ENCODE peak calls at places on chromosomes 5 and 9, in seven cellular contexts. One of them, this sample, is unnamed.

GRCh38 chr9:20319641-20320337 is 302.5 kb downstream of the MLLT3 start:
- DNase-seq in GM23338: no peak
- DNase-seq in cardiac fibroblast: peak; percentile 68
- DNase-seq in stimulated activated CD8-positive, alpha-beta memory T cell treated with anti-CD3 and anti-CD28 coated beads, Interleukin-15, amount 100 ng/mL, for 48 hours: no peak
- DNase-seq in activated naive CD4-positive, alpha-beta T cell treated with Interleukin-2 at 50 U/mL for 16 hours: no peak
- DNase-seq in MCF 10A: peak; percentile 53
- DNase-seq in brain microvascular endothelial cell: no peak
- DNase-seq in this sample: no peak

GRCh38 chr9:71812385-71812784 is 44.1 kb upstream of the CEMIP2 start:
- DNase-seq in GM23338: no peak
- DNase-seq in cardiac fibroblast: peak; percentile 61
- DNase-seq in stimulated activated CD8-positive, alpha-beta memory T cell treated with anti-CD3 and anti-CD28 coated beads, Interleukin-15, amount 100 ng/mL, for 48 hours: no peak
- DNase-seq in activated naive CD4-positive, alpha-beta T cell treated with Interleukin-2 at 50 U/mL for 16 hours: no peak
- DNase-seq in MCF 10A: no peak
- DNase-seq in brain microvascular endothelial cell: no peak
- DNase-seq in this sample: peak; percentile 76

GRCh38 chr5:56078675-56079500 is 84.1 kb upstream of the IL6ST start:
- DNase-seq in GM23338: no peak
- DNase-seq in cardiac fibroblast: peak; percentile 68
- DNase-seq in stimulated activated CD8-positive, alpha-beta memory T cell treated with anti-CD3 and anti-CD28 coated beads, Interleukin-15, amount 100 ng/mL, for 48 hours: no peak
- DNase-seq in activated naive CD4-positive, alpha-beta T cell treated with Interleukin-2 at 50 U/mL for 16 hours: no peak
- DNase-seq in MCF 10A: peak; percentile 80
- DNase-seq in brain microvascular endothelial cell: no peak
- DNase-seq in this sample: no peak

GRCh38 chr9:16417101-16417500 is 453.4 kb downstream of the BNC2 start:
- DNase-seq in GM23338: no peak
- DNase-seq in cardiac fibroblast: peak; percentile 96
- DNase-seq in stimulated activated CD8-positive, alpha-beta memory T cell treated with anti-CD3 and anti-CD28 coated beads, Interleukin-15, amount 100 ng/mL, for 48 hours: no peak
- DNase-seq in activated naive CD4-positive, alpha-beta T cell treated with Interleukin-2 at 50 U/mL for 16 hours: no peak
- DNase-seq in MCF 10A: peak; percentile 71
- DNase-seq in brain microvascular endothelial cell: peak; percentile 89
- DNase-seq in this sample: no peak

GRCh38 chr5:170597109-170597741 is 93.4 kb downstream of the KCNIP1 start:
- DNase-seq in GM23338: no peak
- DNase-seq in cardiac fibroblast: peak; percentile 72
- DNase-seq in stimulated activated CD8-positive, alpha-beta memory T cell treated with anti-CD3 and anti-CD28 coated beads, Interleukin-15, amount 100 ng/mL, for 48 hours: peak; percentile 66
- DNase-seq in activated naive CD4-positive, alpha-beta T cell treated with Interleukin-2 at 50 U/mL for 16 hours: peak; percentile 12
- DNase-seq in MCF 10A: peak; percentile 72
- DNase-seq in brain microvascular endothelial cell: peak; percentile 65
- DNase-seq in this sample: no peak

GRCh38 chr5:162995568-162995967 is 441.8 kb upstream of the CCNG1 start:
- DNase-seq in GM23338: no peak
- DNase-seq in cardiac fibroblast: no peak
- DNase-seq in stimulated activated CD8-positive, alpha-beta memory T cell treated with anti-CD3 and anti-CD28 coated beads, Interleukin-15, amount 100 ng/mL, for 48 hours: no peak
- DNase-seq in activated naive CD4-positive, alpha-beta T cell treated with Interleukin-2 at 50 U/mL for 16 hours: no peak
- DNase-seq in MCF 10A: no peak
- DNase-seq in brain microvascular endothelial cell: no peak
- DNase-seq in this sample: no peak

GRCh38 chr9:114366334-114367128 is 21.3 kb downstream of the AKNA start:
- DNase-seq in GM23338: no peak
- DNase-seq in cardiac fibroblast: peak; percentile 82
- DNase-seq in stimulated activated CD8-positive, alpha-beta memory T cell treated with anti-CD3 and anti-CD28 coated beads, Interleukin-15, amount 100 ng/mL, for 48 hours: no peak
- DNase-seq in activated naive CD4-positive, alpha-beta T cell treated with Interleukin-2 at 50 U/mL for 16 hours: peak; percentile 42
- DNase-seq in MCF 10A: peak; percentile 70
- DNase-seq in brain microvascular endothelial cell: peak; percentile 73
- DNase-seq in this sample: no peak

GRCh38 chr9:119859128-119859527 is 489.9 kb upstream of the BRINP1 start:
- DNase-seq in GM23338: no peak
- DNase-seq in cardiac fibroblast: no peak
- DNase-seq in stimulated activated CD8-positive, alpha-beta memory T cell treated with anti-CD3 and anti-CD28 coated beads, Interleukin-15, amount 100 ng/mL, for 48 hours: no peak
- DNase-seq in activated naive CD4-positive, alpha-beta T cell treated with Interleukin-2 at 50 U/mL for 16 hours: no peak
- DNase-seq in MCF 10A: no peak
- DNase-seq in brain microvascular endothelial cell: no peak
- DNase-seq in this sample: no peak

GRCh38 chr5:132054031-132054696 is 6.3 kb upstream of the IL3 start:
- DNase-seq in GM23338: no peak
- DNase-seq in cardiac fibroblast: no peak
- DNase-seq in stimulated activated CD8-positive, alpha-beta memory T cell treated with anti-CD3 and anti-CD28 coated beads, Interleukin-15, amount 100 ng/mL, for 48 hours: no peak
- DNase-seq in activated naive CD4-positive, alpha-beta T cell treated with Interleukin-2 at 50 U/mL for 16 hours: no peak
- DNase-seq in MCF 10A: no peak
- DNase-seq in brain microvascular endothelial cell: no peak
- DNase-seq in this sample: no peak

GRCh38 chr5:52356311-52356918 is 431.3 kb upstream of the ITGA1 start:
- DNase-seq in GM23338: peak; percentile 59
- DNase-seq in cardiac fibroblast: peak; percentile 28
- DNase-seq in stimulated activated CD8-positive, alpha-beta memory T cell treated with anti-CD3 and anti-CD28 coated beads, Interleukin-15, amount 100 ng/mL, for 48 hours: no peak
- DNase-seq in activated naive CD4-positive, alpha-beta T cell treated with Interleukin-2 at 50 U/mL for 16 hours: no peak
- DNase-seq in MCF 10A: peak; percentile 31
- DNase-seq in brain microvascular endothelial cell: no peak
- DNase-seq in this sample: no peak

GRCh38 chr9:89923961-89924504 is 319.2 kb downstream of the GADD45G start:
- DNase-seq in GM23338: peak; percentile 6
- DNase-seq in cardiac fibroblast: no peak
- DNase-seq in stimulated activated CD8-positive, alpha-beta memory T cell treated with anti-CD3 and anti-CD28 coated beads, Interleukin-15, amount 100 ng/mL, for 48 hours: peak; percentile 64
- DNase-seq in activated naive CD4-positive, alpha-beta T cell treated with Interleukin-2 at 50 U/mL for 16 hours: peak; percentile 70
- DNase-seq in MCF 10A: peak; percentile 8
- DNase-seq in brain microvascular endothelial cell: no peak
- DNase-seq in this sample: no peak

GRCh38 chr5:173547579-173547978 is 68.9 kb downstream of the BOD1 start:
- DNase-seq in GM23338: no peak
- DNase-seq in cardiac fibroblast: peak; percentile 41
- DNase-seq in stimulated activated CD8-positive, alpha-beta memory T cell treated with anti-CD3 and anti-CD28 coated beads, Interleukin-15, amount 100 ng/mL, for 48 hours: no peak
- DNase-seq in activated naive CD4-positive, alpha-beta T cell treated with Interleukin-2 at 50 U/mL for 16 hours: no peak
- DNase-seq in MCF 10A: peak; percentile 22
- DNase-seq in brain microvascular endothelial cell: peak; percentile 27
- DNase-seq in this sample: no peak

GRCh38 chr5:178058321-178059012 is 54.9 kb upstream of the N4BP3 start:
- DNase-seq in GM23338: no peak
- DNase-seq in cardiac fibroblast: no peak
- DNase-seq in stimulated activated CD8-positive, alpha-beta memory T cell treated with anti-CD3 and anti-CD28 coated beads, Interleukin-15, amount 100 ng/mL, for 48 hours: no peak
- DNase-seq in activated naive CD4-positive, alpha-beta T cell treated with Interleukin-2 at 50 U/mL for 16 hours: no peak
- DNase-seq in MCF 10A: no peak
- DNase-seq in brain microvascular endothelial cell: no peak
- DNase-seq in this sample: no peak

GRCh38 chr5:68251386-68251785 is 35.8 kb downstream of the PIK3R1 start:
- DNase-seq in GM23338: no peak
- DNase-seq in cardiac fibroblast: peak; percentile 48
- DNase-seq in stimulated activated CD8-positive, alpha-beta memory T cell treated with anti-CD3 and anti-CD28 coated beads, Interleukin-15, amount 100 ng/mL, for 48 hours: peak; percentile 41
- DNase-seq in activated naive CD4-positive, alpha-beta T cell treated with Interleukin-2 at 50 U/mL for 16 hours: peak; percentile 65
- DNase-seq in MCF 10A: peak; percentile 43
- DNase-seq in brain microvascular endothelial cell: no peak
- DNase-seq in this sample: no peak

GRCh38 chr9:98310752-98311392 is 55.4 kb upstream of the TBC1D2 start:
- DNase-seq in GM23338: no peak
- DNase-seq in cardiac fibroblast: peak; percentile 31
- DNase-seq in stimulated activated CD8-positive, alpha-beta memory T cell treated with anti-CD3 and anti-CD28 coated beads, Interleukin-15, amount 100 ng/mL, for 48 hours: no peak
- DNase-seq in activated naive CD4-positive, alpha-beta T cell treated with Interleukin-2 at 50 U/mL for 16 hours: no peak
- DNase-seq in MCF 10A: no peak
- DNase-seq in brain microvascular endothelial cell: peak; percentile 34
- DNase-seq in this sample: no peak

GRCh38 chr5:30749971-30750370 is 443.5 kb upstream of the CDH6 start:
- DNase-seq in GM23338: no peak
- DNase-seq in cardiac fibroblast: peak; percentile 28
- DNase-seq in stimulated activated CD8-positive, alpha-beta memory T cell treated with anti-CD3 and anti-CD28 coated beads, Interleukin-15, amount 100 ng/mL, for 48 hours: no peak
- DNase-seq in activated naive CD4-positive, alpha-beta T cell treated with Interleukin-2 at 50 U/mL for 16 hours: no peak
- DNase-seq in MCF 10A: peak; percentile 29
- DNase-seq in brain microvascular endothelial cell: peak; percentile 48
- DNase-seq in this sample: no peak

GRCh38 chr5:39164529-39165402 is 54.6 kb downstream of the FYB1 start:
- DNase-seq in GM23338: no peak
- DNase-seq in cardiac fibroblast: peak; percentile 28
- DNase-seq in stimulated activated CD8-positive, alpha-beta memory T cell treated with anti-CD3 and anti-CD28 coated beads, Interleukin-15, amount 100 ng/mL, for 48 hours: no peak
- DNase-seq in activated naive CD4-positive, alpha-beta T cell treated with Interleukin-2 at 50 U/mL for 16 hours: no peak
- DNase-seq in MCF 10A: peak; percentile 7
- DNase-seq in brain microvascular endothelial cell: peak; percentile 14
- DNase-seq in this sample: no peak

GRCh38 chr9:116475201-116475600 is 211.9 kb upstream of the TRIM32 start:
- DNase-seq in GM23338: no peak
- DNase-seq in cardiac fibroblast: peak; percentile 44
- DNase-seq in stimulated activated CD8-positive, alpha-beta memory T cell treated with anti-CD3 and anti-CD28 coated beads, Interleukin-15, amount 100 ng/mL, for 48 hours: no peak
- DNase-seq in activated naive CD4-positive, alpha-beta T cell treated with Interleukin-2 at 50 U/mL for 16 hours: no peak
- DNase-seq in MCF 10A: no peak
- DNase-seq in brain microvascular endothelial cell: peak; percentile 51
- DNase-seq in this sample: no peak

GRCh38 chr9:98775831-98776441 is 20.4 kb downstream of the ANKS6 start:
- DNase-seq in GM23338: peak; percentile 96
- DNase-seq in cardiac fibroblast: peak; percentile 85
- DNase-seq in stimulated activated CD8-positive, alpha-beta memory T cell treated with anti-CD3 and anti-CD28 coated beads, Interleukin-15, amount 100 ng/mL, for 48 hours: no peak
- DNase-seq in activated naive CD4-positive, alpha-beta T cell treated with Interleukin-2 at 50 U/mL for 16 hours: no peak
- DNase-seq in MCF 10A: peak; percentile 70
- DNase-seq in brain microvascular endothelial cell: peak; percentile 62
- DNase-seq in this sample: no peak

GRCh38 chr5:160434022-160434531 is 12.4 kb downstream of the PTTG1 start:
- DNase-seq in GM23338: peak; percentile 46
- DNase-seq in cardiac fibroblast: no peak
- DNase-seq in stimulated activated CD8-positive, alpha-beta memory T cell treated with anti-CD3 and anti-CD28 coated beads, Interleukin-15, amount 100 ng/mL, for 48 hours: no peak
- DNase-seq in activated naive CD4-positive, alpha-beta T cell treated with Interleukin-2 at 50 U/mL for 16 hours: peak; percentile 39
- DNase-seq in MCF 10A: peak; percentile 63
- DNase-seq in brain microvascular endothelial cell: no peak
- DNase-seq in this sample: no peak

GRCh38 chr5:8905021-8905420 is 640.9 kb downstream of the SEMA5A start:
- DNase-seq in GM23338: no peak
- DNase-seq in cardiac fibroblast: peak; percentile 82
- DNase-seq in stimulated activated CD8-positive, alpha-beta memory T cell treated with anti-CD3 and anti-CD28 coated beads, Interleukin-15, amount 100 ng/mL, for 48 hours: no peak
- DNase-seq in activated naive CD4-positive, alpha-beta T cell treated with Interleukin-2 at 50 U/mL for 16 hours: no peak
- DNase-seq in MCF 10A: peak; percentile 88
- DNase-seq in brain microvascular endothelial cell: peak; percentile 42
- DNase-seq in this sample: no peak

GRCh38 chr5:78653031-78653430 is 4.5 kb upstream of the LHFPL2 start:
- DNase-seq in GM23338: no peak
- DNase-seq in cardiac fibroblast: no peak
- DNase-seq in stimulated activated CD8-positive, alpha-beta memory T cell treated with anti-CD3 and anti-CD28 coated beads, Interleukin-15, amount 100 ng/mL, for 48 hours: no peak
- DNase-seq in activated naive CD4-positive, alpha-beta T cell treated with Interleukin-2 at 50 U/mL for 16 hours: no peak
- DNase-seq in MCF 10A: no peak
- DNase-seq in brain microvascular endothelial cell: no peak
- DNase-seq in this sample: no peak

GRCh38 chr5:8857051-8857450 is 688.8 kb downstream of the SEMA5A start:
- DNase-seq in GM23338: no peak
- DNase-seq in cardiac fibroblast: no peak
- DNase-seq in stimulated activated CD8-positive, alpha-beta memory T cell treated with anti-CD3 and anti-CD28 coated beads, Interleukin-15, amount 100 ng/mL, for 48 hours: no peak
- DNase-seq in activated naive CD4-positive, alpha-beta T cell treated with Interleukin-2 at 50 U/mL for 16 hours: no peak
- DNase-seq in MCF 10A: no peak
- DNase-seq in brain microvascular endothelial cell: no peak
- DNase-seq in this sample: no peak

GRCh38 chr9:79975471-79976316 is 403.9 kb downstream of the TLE4 start:
- DNase-seq in GM23338: peak; percentile 19
- DNase-seq in cardiac fibroblast: no peak
- DNase-seq in stimulated activated CD8-positive, alpha-beta memory T cell treated with anti-CD3 and anti-CD28 coated beads, Interleukin-15, amount 100 ng/mL, for 48 hours: no peak
- DNase-seq in activated naive CD4-positive, alpha-beta T cell treated with Interleukin-2 at 50 U/mL for 16 hours: no peak
- DNase-seq in MCF 10A: no peak
- DNase-seq in brain microvascular endothelial cell: no peak
- DNase-seq in this sample: no peak

GRCh38 chr5:92527311-92528078 is 1053.5 kb downstream of the NR2F1-AS1 start:
- DNase-seq in GM23338: no peak
- DNase-seq in cardiac fibroblast: peak; percentile 56
- DNase-seq in stimulated activated CD8-positive, alpha-beta memory T cell treated with anti-CD3 and anti-CD28 coated beads, Interleukin-15, amount 100 ng/mL, for 48 hours: no peak
- DNase-seq in activated naive CD4-positive, alpha-beta T cell treated with Interleukin-2 at 50 U/mL for 16 hours: no peak
- DNase-seq in MCF 10A: peak; percentile 4
- DNase-seq in brain microvascular endothelial cell: peak; percentile 16
- DNase-seq in this sample: no peak

GRCh38 chr9:88777498-88778312 is 213.6 kb upstream of the S1PR3 start:
- DNase-seq in GM23338: no peak
- DNase-seq in cardiac fibroblast: peak; percentile 94
- DNase-seq in stimulated activated CD8-positive, alpha-beta memory T cell treated with anti-CD3 and anti-CD28 coated beads, Interleukin-15, amount 100 ng/mL, for 48 hours: no peak
- DNase-seq in activated naive CD4-positive, alpha-beta T cell treated with Interleukin-2 at 50 U/mL for 16 hours: no peak
- DNase-seq in MCF 10A: peak; percentile 38
- DNase-seq in brain microvascular endothelial cell: peak; percentile 90
- DNase-seq in this sample: no peak

GRCh38 chr5:172052454-172053236 is 46.2 kb upstream of the FBXW11 start:
- DNase-seq in GM23338: no peak
- DNase-seq in cardiac fibroblast: peak; percentile 90
- DNase-seq in stimulated activated CD8-positive, alpha-beta memory T cell treated with anti-CD3 and anti-CD28 coated beads, Interleukin-15, amount 100 ng/mL, for 48 hours: no peak
- DNase-seq in activated naive CD4-positive, alpha-beta T cell treated with Interleukin-2 at 50 U/mL for 16 hours: no peak
- DNase-seq in MCF 10A: no peak
- DNase-seq in brain microvascular endothelial cell: peak; percentile 84
- DNase-seq in this sample: no peak

GRCh38 chr9:123282343-123283047 is 14.1 kb upstream of the STRBP start:
- DNase-seq in GM23338: no peak
- DNase-seq in cardiac fibroblast: no peak
- DNase-seq in stimulated activated CD8-positive, alpha-beta memory T cell treated with anti-CD3 and anti-CD28 coated beads, Interleukin-15, amount 100 ng/mL, for 48 hours: no peak
- DNase-seq in activated naive CD4-positive, alpha-beta T cell treated with Interleukin-2 at 50 U/mL for 16 hours: no peak
- DNase-seq in MCF 10A: peak; percentile 73
- DNase-seq in brain microvascular endothelial cell: no peak
- DNase-seq in this sample: no peak

GRCh38 chr5:98769256-98770157 is 4.0 kb upstream of the RGMB start:
- DNase-seq in GM23338: peak; percentile 89
- DNase-seq in cardiac fibroblast: peak; percentile 70
- DNase-seq in stimulated activated CD8-positive, alpha-beta memory T cell treated with anti-CD3 and anti-CD28 coated beads, Interleukin-15, amount 100 ng/mL, for 48 hours: no peak
- DNase-seq in activated naive CD4-positive, alpha-beta T cell treated with Interleukin-2 at 50 U/mL for 16 hours: peak; percentile 25
- DNase-seq in MCF 10A: peak; percentile 55
- DNase-seq in brain microvascular endothelial cell: peak; percentile 57
- DNase-seq in this sample: no peak

GRCh38 chr9:136260521-136260920 is 14.9 kb upstream of the QSOX2 start:
- DNase-seq in GM23338: no peak
- DNase-seq in cardiac fibroblast: no peak
- DNase-seq in stimulated activated CD8-positive, alpha-beta memory T cell treated with anti-CD3 and anti-CD28 coated beads, Interleukin-15, amount 100 ng/mL, for 48 hours: no peak
- DNase-seq in activated naive CD4-positive, alpha-beta T cell treated with Interleukin-2 at 50 U/mL for 16 hours: no peak
- DNase-seq in MCF 10A: no peak
- DNase-seq in brain microvascular endothelial cell: no peak
- DNase-seq in this sample: no peak

GRCh38 chr9:77946969-77947368 is 84.6 kb downstream of the GNAQ start:
- DNase-seq in GM23338: no peak
- DNase-seq in cardiac fibroblast: no peak
- DNase-seq in stimulated activated CD8-positive, alpha-beta memory T cell treated with anti-CD3 and anti-CD28 coated beads, Interleukin-15, amount 100 ng/mL, for 48 hours: no peak
- DNase-seq in activated naive CD4-positive, alpha-beta T cell treated with Interleukin-2 at 50 U/mL for 16 hours: no peak
- DNase-seq in MCF 10A: no peak
- DNase-seq in brain microvascular endothelial cell: no peak
- DNase-seq in this sample: no peak

GRCh38 chr5:74673011-74673790 is 11.8 kb upstream of the HEXB start:
- DNase-seq in GM23338: peak; percentile 74
- DNase-seq in cardiac fibroblast: peak; percentile 71
- DNase-seq in stimulated activated CD8-positive, alpha-beta memory T cell treated with anti-CD3 and anti-CD28 coated beads, Interleukin-15, amount 100 ng/mL, for 48 hours: no peak
- DNase-seq in activated naive CD4-positive, alpha-beta T cell treated with Interleukin-2 at 50 U/mL for 16 hours: no peak
- DNase-seq in MCF 10A: peak; percentile 54
- DNase-seq in brain microvascular endothelial cell: no peak
- DNase-seq in this sample: no peak

GRCh38 chr5:177440211-177440989 is 6.2 kb upstream of the PRR7 start:
- DNase-seq in GM23338: no peak
- DNase-seq in cardiac fibroblast: no peak
- DNase-seq in stimulated activated CD8-positive, alpha-beta memory T cell treated with anti-CD3 and anti-CD28 coated beads, Interleukin-15, amount 100 ng/mL, for 48 hours: no peak
- DNase-seq in activated naive CD4-positive, alpha-beta T cell treated with Interleukin-2 at 50 U/mL for 16 hours: peak; percentile 71
- DNase-seq in MCF 10A: no peak
- DNase-seq in brain microvascular endothelial cell: no peak
- DNase-seq in this sample: no peak